ENCODE peak calls at places on chromosomes 16 and 17, in ten cellular contexts. E is fibroblast of mammary gland; W is CD8-positive, alpha-beta memory T cell; Y is adipocyte; Z is thoracic aorta; A is choroid plexus epithelial cell; H is A549; K is retinal pigment epithelial cell; R is bronchial epithelial cell; Q is CD4-positive, CD25-positive, alpha-beta regulatory T cell. V is an unnamed sample.
A peak's percentile ranks its signal among the peaks of the same experiment; 100 is the strongest.

GRCh38 chr16:1610841-1611653 is 825 bp downstream of the IFT140 start:
- DNase-seq in E (peak; percentile 63), W (no peak), Y (peak; percentile 32), Z (no peak), A (peak; percentile 13), H (no peak), K (no peak), R (no peak), Q (no peak), V (peak; percentile 17)

GRCh38 chr17:82528484-82529265 is 9.1 kb downstream of the FOXK2 start:
- DNase-seq in E (peak; percentile 60), W (no peak), Y (no peak), Z (peak; percentile 15), A (no peak), H (peak; percentile 82), K (no peak), R (peak; percentile 78), Q (no peak), V (no peak)

GRCh38 chr16:15782573-15783365 is 74.1 kb downstream of the MYH11 start:
- DNase-seq in E (no peak), W (no peak), Y (no peak), Z (no peak), A (peak; percentile 10), H (no peak), K (peak; percentile 55), R (no peak), Q (no peak), V (no peak)

GRCh38 chr17:57970706-57971105 is 15.5 kb upstream of the CUEDC1 start:
- DNase-seq in E (peak; percentile 85), W (no peak), Y (peak; percentile 64), Z (no peak), A (no peak), H (no peak), K (no peak), R (no peak), Q (no peak), V (peak; percentile 75)

GRCh38 chr17:5563451-5563850 is 20.9 kb downstream of the NLRP1 start:
- DNase-seq in E (peak; percentile 70), W (no peak), Y (no peak), Z (no peak), A (no peak), H (no peak), K (no peak), R (peak; percentile 55), Q (no peak), V (peak; percentile 32)

GRCh38 chr16:83356266-83356665 is 451.5 kb upstream of the HSBP1 start:
- DNase-seq in E (peak; percentile 61), W (no peak), Y (peak; percentile 87), Z (no peak), A (peak; percentile 86), H (peak; percentile 47), K (no peak), R (peak; percentile 76), Q (no peak), V (peak; percentile 43)

GRCh38 chr17:38871247-38871991 is 1.6 kb downstream of the LASP1 start:
- DNase-seq in E (peak; percentile 87), W (peak; percentile 79), Y (peak; percentile 81), Z (peak; percentile 37), A (peak; percentile 72), H (peak; percentile 92), K (no peak), R (peak; percentile 80), Q (peak; percentile 61), V (no peak)

GRCh38 chr16:12716658-12717057 is 87.0 kb downstream of the CPPED1 start:
- DNase-seq in E (no peak), W (no peak), Y (no peak), Z (no peak), A (no peak), H (no peak), K (no peak), R (no peak), Q (no peak), V (no peak)

GRCh38 chr16:85536073-85536410 is 77.1 kb upstream of the GSE1 start:
- DNase-seq in E (no peak), W (no peak), Y (no peak), Z (no peak), A (peak; percentile 47), H (no peak), K (no peak), R (no peak), Q (no peak), V (no peak)

GRCh38 chr16:46947900-46948547 is 25.4 kb downstream of the DNAJA2 start:
- DNase-seq in E (peak; percentile 49), W (no peak), Y (peak; percentile 68), Z (no peak), A (peak; percentile 73), H (peak; percentile 38), K (no peak), R (peak; percentile 33), Q (peak; percentile 50), V (no peak)

GRCh38 chr16:46817961-46818360 is 13.0 kb downstream of the C16orf87 start:
- DNase-seq in E (peak; percentile 19), W (no peak), Y (no peak), Z (no peak), A (peak; percentile 36), H (no peak), K (no peak), R (no peak), Q (no peak), V (no peak)

GRCh38 chr17:61427567-61427966 is 24.7 kb upstream of the TBX4 start:
- DNase-seq in E (no peak), W (no peak), Y (no peak), Z (no peak), A (no peak), H (no peak), K (no peak), R (no peak), Q (no peak), V (no peak)

GRCh38 chr17:39222151-39222550 is 3.6 kb downstream of the STAC2 start:
- DNase-seq in E (no peak), W (no peak), Y (no peak), Z (no peak), A (no peak), H (no peak), K (no peak), R (no peak), Q (no peak), V (no peak)

GRCh38 chr16:61909074-61909473 is 127.2 kb downstream of the CDH8 start:
- DNase-seq in E (no peak), W (no peak), Y (no peak), Z (no peak), A (peak; percentile 7), H (no peak), K (no peak), R (no peak), Q (no peak), V (no peak)

GRCh38 chr17:50117202-50118040 is 12.5 kb downstream of the SAMD14 start:
- DNase-seq in E (peak; percentile 48), W (peak; percentile 71), Y (peak; percentile 69), Z (no peak), A (peak; percentile 56), H (peak; percentile 78), K (no peak), R (peak; percentile 52), Q (peak; percentile 50), V (no peak)
- H3K4me3 ChIP-seq in E (no peak overlapping the region), W (no peak overlapping the region), Y (peak overlapping the region; percentile 58), Z (peak overlapping the region; percentile 65), A (no peak overlapping the region), H (no peak overlapping the region), K (no peak overlapping the region), R (no peak overlapping the region), Q (no peak overlapping the region), V (no peak overlapping the region)

GRCh38 chr17:1072551-1072961 is 75.6 kb downstream of the TIMM22 start:
- DNase-seq in E (no peak), W (no peak), Y (no peak), Z (no peak), A (no peak), H (no peak), K (no peak), R (no peak), Q (no peak), V (no peak)

GRCh38 chr17:1071103-1071825 is 74.3 kb downstream of the TIMM22 start:
- DNase-seq in E (no peak), W (no peak), Y (no peak), Z (no peak), A (no peak), H (no peak), K (no peak), R (no peak), Q (no peak), V (no peak)

GRCh38 chr17:1069847-1070246 is 72.9 kb downstream of the TIMM22 start:
- DNase-seq in E (no peak), W (no peak), Y (no peak), Z (no peak), A (no peak), H (no peak), K (no peak), R (no peak), Q (no peak), V (no peak)

GRCh38 chr17:1068356-1068755 is 71.4 kb downstream of the TIMM22 start:
- DNase-seq in E (no peak), W (no peak), Y (no peak), Z (no peak), A (no peak), H (no peak), K (no peak), R (no peak), Q (no peak), V (no peak)

DNA sequence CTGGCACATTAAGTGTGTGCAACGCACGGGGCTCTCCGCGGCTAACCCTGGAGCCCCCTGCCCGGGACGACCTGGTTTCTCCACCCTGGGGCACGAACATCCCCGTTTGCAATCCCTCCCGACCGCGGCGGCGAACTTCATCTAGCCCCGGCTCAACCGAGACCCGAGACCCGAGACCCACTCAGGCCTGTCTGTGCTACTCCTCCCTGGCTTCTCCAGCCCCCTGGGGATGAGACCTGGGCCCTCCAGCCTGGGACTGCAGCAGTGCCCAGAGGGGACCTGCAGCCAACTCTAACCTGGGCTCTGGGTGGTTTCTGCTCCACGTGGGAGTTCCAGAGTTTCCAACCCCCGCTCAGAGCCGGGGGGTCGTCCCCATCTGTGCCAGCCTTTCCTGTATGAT is 73.5 kb downstream of the TIMM22 start:
- DNase-seq in E (no peak), W (no peak), Y (no peak), Z (no peak), A (no peak), H (no peak), K (no peak), R (no peak), Q (no peak), V (no peak)
- H3K4me3 ChIP-seq in E (no peak overlapping the region), W (no peak overlapping the region), Y (no peak overlapping the region), Z (no peak overlapping the region), A (no peak overlapping the region), H (no peak overlapping the region), K (no peak overlapping the region), R (no peak overlapping the region), Q (no peak overlapping the region), V (no peak overlapping the region)

DNA sequence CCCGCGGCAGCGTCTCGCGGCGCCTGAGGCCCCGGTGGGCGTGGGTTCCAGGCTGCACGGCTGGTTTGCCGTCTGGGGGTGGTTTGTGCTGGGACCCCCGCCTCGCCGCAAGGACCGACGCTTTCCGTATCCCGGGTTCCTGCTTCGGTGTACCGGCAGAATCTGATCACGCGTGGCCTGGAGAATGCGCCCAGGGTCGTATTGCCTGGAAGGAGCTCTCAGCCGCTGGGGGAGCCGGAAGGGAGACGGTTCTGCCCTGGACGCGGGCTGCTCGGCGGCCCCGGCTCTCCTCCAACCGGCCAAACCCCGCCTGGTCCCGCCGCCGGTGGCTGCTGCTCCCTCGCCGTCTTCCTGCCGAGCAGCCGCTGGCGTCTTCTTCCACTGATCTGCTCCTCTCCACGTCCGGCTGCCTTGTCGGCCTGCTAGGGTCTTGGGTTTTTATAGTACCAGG is 39.8 kb downstream of the ZNF778 start:
- DNase-seq in E (no peak), W (no peak), Y (peak; percentile 39), Z (no peak), A (peak; percentile 21), H (no peak), K (no peak), R (no peak), Q (no peak), V (no peak)
- H3K4me3 ChIP-seq in E (peak overlapping the region; percentile 47), W (peak overlapping the region; percentile 22), Y (peak overlapping the region; percentile 83), Z (peak overlapping the region; percentile 56), A (peak overlapping the region; percentile 52), H (no peak overlapping the region), K (peak overlapping the region; percentile 41), R (no peak overlapping the region), Q (no peak overlapping the region), V (peak overlapping the region; percentile 32)

GRCh38 chr17:52419256-52419655 is 260.7 kb upstream of the CA10 start:
- DNase-seq in E (no peak), W (no peak), Y (no peak), Z (no peak), A (no peak), H (no peak), K (no peak), R (no peak), Q (no peak), V (no peak)
- H3K4me3 ChIP-seq in E (no peak overlapping the region), W (no peak overlapping the region), Y (no peak overlapping the region), Z (peak overlapping the region; percentile 25), A (no peak overlapping the region), H (no peak overlapping the region), K (no peak overlapping the region), R (no peak overlapping the region), Q (no peak overlapping the region), V (no peak overlapping the region)

V was measured in HFF-Myc.